ENCODE peak calls at places on chromosomes 6 and 20, in nine cellular contexts. I is natural killer cell, O is type B pancreatic cell, S is cardiac muscle cell, Y is GM12865, T is Panc1, K is lung, G is suprapubic skin, E is neural crest cell. Z is an unnamed sample.

GRCh38 chr6:136235233-136235564 is 14.9 kb downstream of the MTFR2 start:
- DNase-seq in S (no peak), Y (no peak), E (no peak), O (no peak), K (no peak), T (no peak), I (no peak), G (no peak), Z (no peak)

GRCh38 chr6:147311218-147311617 is 107.0 kb downstream of the STXBP5 start:
- DNase-seq in E (no peak), T (no peak), S (no peak), G (no peak), K (no peak), O (no peak), Y (no peak), I (no peak), Z (no peak)

GRCh38 chr20:22446613-22447447 is 137.5 kb downstream of the FOXA2 start:
- DNase-seq in O (no peak), K (peak; percentile 53), S (no peak), Y (no peak), G (no peak), T (no peak), E (no peak), I (no peak), Z (no peak)

GRCh38 chr6:35833534-35833933 is 28.4 kb downstream of the LHFPL5 start:
- DNase-seq in G (no peak), I (no peak), Y (no peak), S (no peak), T (no peak), K (no peak), O (no peak), E (no peak), Z (no peak)

GRCh38 chr6:127120109-127120786 is 1.8 kb downstream of the RSPO3 start:
- DNase-seq in G (peak; percentile 58), O (peak; percentile 73), T (no peak), E (no peak), S (no peak), K (no peak), Y (no peak), I (no peak), Z (no peak)

GRCh38 chr6:120871416-120872261 is 462.6 kb downstream of the TBC1D32 start:
- DNase-seq in O (no peak), G (no peak), I (no peak), K (no peak), E (no peak), T (no peak), Y (no peak), S (no peak), Z (no peak)

GRCh38 chr6:47563162-47563561 is 85.6 kb downstream of the CD2AP start:
- DNase-seq in K (no peak), O (no peak), E (no peak), S (no peak), I (no peak), Y (no peak), G (no peak), T (no peak), Z (no peak)

GRCh38 chr6:154404791-154405400 is 48.3 kb upstream of the IPCEF1 start:
- DNase-seq in K (no peak), O (no peak), Y (no peak), G (no peak), I (no peak), T (no peak), S (no peak), E (no peak), Z (no peak)

GRCh38 chr6:155187096-155187495 is 76.7 kb upstream of the CLDN20 start:
- DNase-seq in E (no peak), O (no peak), K (no peak), S (no peak), G (no peak), I (no peak), Y (no peak), T (no peak), Z (no peak)

GRCh38 chr6:140879861-140880260 is 1252.9 kb upstream of the GJE1 start:
- DNase-seq in E (no peak), K (no peak), I (no peak), O (no peak), S (no peak), T (no peak), G (no peak), Y (no peak), Z (no peak)

GRCh38 chr6:107731422-107732319 is 92.4 kb downstream of the SCML4 start:
- DNase-seq in Y (no peak), E (no peak), O (no peak), S (no peak), K (no peak), T (no peak), I (no peak), G (no peak), Z (no peak)

GRCh38 chr6:55449219-55449618 is 122.0 kb downstream of the GFRAL start:
- DNase-seq in E (no peak), K (no peak), G (no peak), I (no peak), S (peak; percentile 41), O (no peak), Y (peak; percentile 4), T (no peak), Z (no peak)
- TF ChIP-seq CTCF in E (no peak), K (no peak), G (no peak), I (no peak), S (no peak), O (peak; percentile 32), Y (no peak), T (peak; percentile 75), Z (no peak)

GRCh38 chr6:15947436-15947835 is 181.4 kb upstream of the MYLIP start:
- DNase-seq in S (no peak), E (no peak), K (no peak), T (no peak), O (no peak), I (no peak), Y (no peak), G (no peak), Z (no peak)
- TF ChIP-seq CTCF in S (no peak), E (no peak), K (no peak), T (no peak), O (no peak), I (no peak), Y (no peak), G (no peak), Z (no peak)

GRCh38 chr20:24994186-24994465 is 1.6 kb upstream of the APMAP start:
- DNase-seq in S (no peak), E (no peak), K (no peak), O (no peak), Y (no peak), I (no peak), T (no peak), G (no peak), Z (no peak)

GRCh38 chr20:24993337-24994185 is 1.0 kb upstream of the APMAP start:
- DNase-seq in G (no peak), K (no peak), T (no peak), S (no peak), E (no peak), I (no peak), O (no peak), Y (no peak), Z (no peak)

GRCh38 chr20:24991897-24992419 is 593 bp downstream of the APMAP start:
- DNase-seq in Y (no peak), T (no peak), S (peak; percentile 35), K (no peak), O (peak; percentile 56), G (peak; percentile 71), E (no peak), I (peak; percentile 29), Z (no peak)

GRCh38 chr20:24990810-24991252 is 1.7 kb downstream of the APMAP start:
- DNase-seq in O (peak; percentile 16), E (no peak), K (no peak), G (no peak), Y (no peak), S (no peak), T (no peak), I (no peak), Z (no peak)

GRCh38 chr20:24992420-24993205 is at the start of gene APMAP:
- DNase-seq in Y (peak; percentile 96), K (peak; percentile 96), O (peak; percentile 93), I (peak; percentile 99), E (peak; percentile 91), S (peak; percentile 97), G (peak; percentile 97), T (no peak), Z (peak; percentile 95)
- TF ChIP-seq CTCF in Y (no peak), K (no peak), O (no peak), I (no peak), E (no peak), S (no peak), G (no peak), T (no peak), Z (no peak)

GRCh38 chr6:5994999-5995698 is 11.6 kb downstream of the NRN1 start:
- DNase-seq in E (no peak), I (no peak), G (no peak), K (no peak), Y (no peak), T (no peak), O (no peak), S (no peak), Z (no peak)

GRCh38 chr6:5997420-5998093 is 9.2 kb downstream of the NRN1 start:
- DNase-seq in T (no peak), O (no peak), Y (peak; percentile 23), K (no peak), E (peak; percentile 45), S (no peak), G (peak; percentile 66), I (no peak), Z (no peak)

GRCh38 chr6:5994234-5994998 is 12.3 kb downstream of the NRN1 start:
- DNase-seq in O (no peak), S (no peak), I (no peak), K (no peak), E (no peak), G (no peak), T (no peak), Y (no peak), Z (no peak)

GRCh38 chr6:5996701-5997419 is 9.9 kb downstream of the NRN1 start:
- DNase-seq in O (no peak), E (peak; percentile 42), I (no peak), G (peak; percentile 69), S (peak; percentile 43), Y (no peak), K (no peak), T (no peak), Z (no peak)

DNA sequence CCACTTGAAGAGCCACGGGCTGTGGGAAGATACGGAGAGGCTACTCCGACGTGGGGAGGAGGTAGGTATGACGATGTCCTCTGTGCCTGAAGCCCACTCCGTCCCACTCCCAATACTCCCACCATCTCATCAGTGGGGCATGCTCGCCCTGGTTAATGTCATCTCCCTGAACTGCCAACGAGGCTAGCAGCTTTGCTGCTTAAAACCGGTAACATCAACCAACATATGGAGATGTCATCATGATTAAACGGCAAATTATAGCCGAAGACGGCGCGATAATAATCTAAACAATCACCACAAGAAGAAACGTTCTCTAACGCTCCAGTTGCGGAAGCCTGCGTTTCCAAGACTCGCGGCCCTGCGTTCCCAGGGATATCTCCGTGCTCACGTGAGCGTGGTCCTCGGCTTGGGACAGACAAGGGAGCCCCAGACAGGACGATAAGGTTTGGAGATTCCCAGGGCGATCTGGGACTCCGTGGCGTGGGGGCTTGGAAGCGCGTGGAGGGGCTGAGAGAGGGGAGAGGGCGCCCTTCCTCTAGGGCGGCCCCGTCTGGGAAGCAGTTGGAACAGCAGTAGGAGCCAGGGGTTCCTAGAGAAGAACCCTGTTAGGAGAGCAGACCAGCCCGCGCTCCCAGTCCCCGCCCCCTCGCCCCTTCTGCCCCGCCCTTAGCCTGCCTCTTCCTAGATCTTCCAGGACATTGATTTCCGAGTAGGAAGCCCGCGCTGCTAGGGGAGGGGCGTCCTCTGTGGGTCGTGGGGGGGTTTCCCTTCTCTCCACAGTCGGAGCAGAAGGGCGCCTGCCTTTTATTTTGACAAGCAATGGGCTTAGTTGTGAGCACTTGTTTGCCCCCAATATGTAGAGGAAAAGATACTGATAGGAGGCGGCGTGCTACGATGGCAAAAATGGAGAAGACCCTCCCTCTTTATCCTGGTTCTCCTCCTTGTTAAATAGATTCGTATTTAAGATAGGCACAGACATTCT is 10.7 kb downstream of the NRN1 start:
- DNase-seq in K (peak; percentile 59), S (peak; percentile 75), O (no peak), I (no peak), G (peak; percentile 93), Y (no peak), T (no peak), E (peak; percentile 58), Z (no peak)
- TF ChIP-seq CTCF in K (no peak), S (peak; percentile 30), O (peak; percentile 51), I (no peak), G (no peak), Y (no peak), T (peak; percentile 70), E (peak; percentile 37), Z (no peak)